ENCODE peak calls at places on chromosomes 4 and X, in six cellular contexts. R, E, X, Z, I and P are unnamed samples.

GRCh38 chrX:134374910-134375309 is 85.1 kb upstream of the HPRT1 start:
- ATAC-seq in R (no peak), E (no peak), X (no peak), Z (no peak), I (no peak), P (no peak)

GRCh38 chr4:139619644-139620043 is 46.0 kb upstream of the MGST2 start:
- ATAC-seq in R (peak), E (peak), X (peak), Z (no peak), I (peak), P (no peak)

GRCh38 chrX:54044877-54045328 is 630 bp upstream of the PHF8 start:
- ATAC-seq in R (no peak), E (peak), X (no peak), Z (no peak), I (peak), P (peak)

GRCh38 chr4:10173039-10173753 is 56.6 kb upstream of the WDR1 start:
- ATAC-seq in R (peak), E (no peak), X (no peak), Z (peak), I (no peak), P (peak)

GRCh38 chr4:8099981-8100464 is 58.6 kb downstream of the ABLIM2 start:
- ATAC-seq in R (no peak), E (no peak), X (no peak), Z (peak), I (no peak), P (peak)

GRCh38 chrX:19769467-19769866 is 117.9 kb downstream of the SH3KBP1 start:
- ATAC-seq in R (no peak), E (no peak), X (no peak), Z (no peak), I (no peak), P (no peak)

GRCh38 chrX:56226980-56227379 is 5.2 kb upstream of the KLF8 start:
- ATAC-seq in R (no peak), E (no peak), X (peak), Z (no peak), I (no peak), P (no peak)

GRCh38 chr4:6198278-6198677 is 2.1 kb downstream of the JAKMIP1 start:
- ATAC-seq in R (no peak), E (no peak), X (peak), Z (no peak), I (no peak), P (no peak)

GRCh38 chr4:100651499-100652165 is 133.8 kb upstream of the EMCN start:
- ATAC-seq in R (no peak), E (no peak), X (no peak), Z (no peak), I (no peak), P (no peak)

GRCh38 chr4:122606364-122607043 is 14.4 kb downstream of the IL21 start:
- ATAC-seq in R (peak), E (no peak), X (no peak), Z (no peak), I (no peak), P (no peak)

GRCh38 chrX:72304877-72305276 is 837 bp downstream of the CITED1 start:
- ATAC-seq in R (no peak), E (no peak), X (no peak), Z (no peak), I (peak), P (no peak)

GRCh38 chrX:136866337-136867095 is 14.0 kb downstream of the RBMX start:
- ATAC-seq in R (peak), E (peak), X (no peak), Z (no peak), I (peak), P (peak)

GRCh38 chr4:15488658-15489470 is 19.2 kb downstream of the CC2D2A start:
- ATAC-seq in R (no peak), E (no peak), X (no peak), Z (peak), I (no peak), P (peak)

GRCh38 chr4:40702800-40703151 is 47.0 kb upstream of the NSUN7 start:
- ATAC-seq in R (no peak), E (no peak), X (no peak), Z (no peak), I (no peak), P (no peak)

GRCh38 chr4:153684182-153685073 is at the start of gene TLR2:
- ATAC-seq in R (peak), E (peak), X (peak), Z (peak), I (peak), P (peak)

GRCh38 chr4:38987491-38987890 is 44.7 kb downstream of the TMEM156 start:
- ATAC-seq in R (no peak), E (no peak), X (peak), Z (no peak), I (no peak), P (no peak)

GRCh38 chrX:7132335-7133035 is 15.0 kb upstream of the STS start:
- ATAC-seq in R (peak), E (peak), X (peak), Z (peak), I (peak), P (no peak)

GRCh38 chrX:50903387-50904027 is 7.0 kb upstream of the BMP15 start:
- ATAC-seq in R (peak), E (peak), X (peak), Z (peak), I (peak), P (no peak)

GRCh38 chrX:100895365-100896075 is 21.4 kb upstream of the NOX1 start:
- ATAC-seq in R (peak), E (peak), X (peak), Z (no peak), I (peak), P (no peak)

GRCh38 chr4:23706972-23707676 is 182.7 kb downstream of the PPARGC1A start:
- ATAC-seq in R (no peak), E (no peak), X (no peak), Z (no peak), I (no peak), P (no peak)

GRCh38 chrX:46587753-46588171 is 14.2 kb downstream of the CHST7 start:
- ATAC-seq in R (no peak), E (peak), X (peak), Z (no peak), I (no peak), P (no peak)

GRCh38 chr4:42561031-42561430 is 95.9 kb downstream of the ATP8A1 start:
- ATAC-seq in R (no peak), E (no peak), X (no peak), Z (no peak), I (no peak), P (no peak)

GRCh38 chr4:185236155-185236503 is 26.7 kb downstream of the SNX25 start:
- ATAC-seq in R (peak), E (no peak), X (no peak), Z (no peak), I (peak), P (no peak)

GRCh38 chr4:62661821-62662220 is 1461.7 kb downstream of the ADGRL3 start:
- ATAC-seq in R (no peak), E (no peak), X (no peak), Z (no peak), I (no peak), P (no peak)

DNA sequence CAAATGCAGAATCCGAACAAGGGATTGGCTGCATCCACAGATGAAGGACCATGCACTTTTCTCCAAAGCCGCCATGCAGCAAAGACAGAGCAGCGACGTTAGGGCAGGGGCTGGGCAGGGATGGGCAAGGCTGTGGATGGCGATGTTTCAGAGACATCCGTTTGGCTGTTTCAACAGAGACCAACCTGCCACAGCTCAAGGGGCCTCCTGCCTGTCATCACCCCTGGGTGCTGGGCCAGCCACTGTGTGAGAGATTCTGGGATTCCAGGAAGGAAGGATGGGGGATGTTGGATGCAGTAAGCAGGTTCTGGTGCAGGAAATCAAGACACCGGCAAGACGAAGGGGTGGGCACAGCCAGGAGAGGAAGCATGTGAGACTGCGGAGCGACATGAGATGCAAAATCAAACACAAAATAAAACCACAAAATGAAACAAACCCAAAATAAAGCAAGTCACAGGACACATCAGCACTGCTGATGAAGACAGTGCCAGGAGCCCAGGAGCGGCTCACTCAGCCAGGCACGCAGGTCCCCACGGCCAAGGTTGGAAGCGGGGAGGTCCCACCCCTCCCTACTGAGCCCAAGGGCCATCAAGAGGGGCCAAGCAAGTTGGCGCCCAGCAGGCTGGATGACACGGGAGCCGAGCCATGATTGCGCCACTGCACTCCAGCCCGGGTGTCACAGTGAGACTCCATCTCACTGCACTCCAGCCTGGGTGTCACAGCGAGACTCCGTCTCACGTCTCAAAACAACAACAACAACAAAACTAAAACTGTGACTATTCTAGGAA is 68.1 kb downstream of the FAM53A start:
- ATAC-seq in R (no peak), E (no peak), X (no peak), Z (peak), I (no peak), P (no peak)
- H3K27ac ChIP-seq in R (no peak), E (no peak), X (no peak), Z (no peak), I (no peak), P (no peak)

DNA sequence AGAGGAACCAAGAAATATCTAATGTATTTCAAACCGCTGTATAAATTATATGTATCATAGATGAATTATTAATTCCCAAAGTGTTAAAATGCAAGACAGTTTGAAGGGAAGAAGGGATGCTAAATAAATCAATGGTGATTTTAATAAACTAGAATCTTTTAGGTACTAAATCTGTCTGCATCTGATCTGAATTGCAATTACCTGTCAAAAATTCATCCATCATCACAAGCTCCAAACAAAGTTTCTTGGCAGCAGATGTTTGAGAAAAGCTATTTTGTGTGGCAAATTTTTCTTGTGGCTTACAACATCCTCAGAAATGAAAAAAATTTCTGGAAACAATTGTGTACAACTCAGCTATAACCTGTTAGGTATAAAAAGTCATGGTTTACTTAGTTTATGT is 816.0 kb upstream of the NDST4 start:
- ATAC-seq in R (no peak), E (no peak), X (no peak), Z (no peak), I (no peak), P (no peak)
- TF ChIP-seq EP300 in R (no peak), E (no peak), X (no peak), Z (no peak), I (no peak), P (no peak)

GRCh38 chrX:84078991-84079390 is 109.0 kb downstream of the RPS6KA6 start:
- ATAC-seq in R (no peak), E (no peak), X (no peak), Z (no peak), I (no peak), P (no peak)
- H3K27ac ChIP-seq in R (no peak), E (no peak), X (no peak), Z (no peak), I (no peak), P (no peak)

GRCh38 chr4:732480-732879 is 26.8 kb downstream of the PCGF3 start:
- ATAC-seq in R (no peak), E (no peak), X (no peak), Z (peak), I (no peak), P (no peak)
- TF ChIP-seq EP300 in R (no peak), E (no peak), X (no peak), Z (no peak), I (no peak), P (no peak)

DNA sequence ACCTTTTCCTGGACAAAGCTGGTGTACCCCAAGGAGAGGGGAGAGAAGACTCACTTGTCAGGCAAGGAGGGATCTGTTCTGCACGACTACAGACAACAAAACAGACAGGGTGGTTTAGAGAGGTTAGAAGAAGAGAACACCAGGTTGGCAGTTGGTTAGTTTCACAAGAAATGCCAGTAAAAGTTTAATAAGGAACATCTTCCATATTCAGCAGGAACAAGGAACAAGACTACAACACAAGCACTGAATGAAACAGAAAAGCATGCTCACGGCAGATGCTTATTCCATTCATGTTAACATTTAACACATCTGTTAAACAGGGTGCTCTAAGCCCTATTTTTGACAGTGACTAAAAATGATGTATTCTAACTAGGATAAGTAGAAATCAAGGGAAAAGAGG is 158.2 kb downstream of the WDFY3 start:
- ATAC-seq in R (no peak), E (no peak), X (no peak), Z (no peak), I (no peak), P (no peak)
- H3K27ac ChIP-seq in R (no peak), E (no peak), X (no peak), Z (no peak), I (no peak), P (no peak)

GRCh38 chrX:74614193-74614909 is at the start of gene RLIM:
- ATAC-seq in R (peak), E (peak), X (peak), Z (peak), I (peak), P (peak)
- TF ChIP-seq EP300 in R (peak), E (no peak), X (peak), Z (peak), I (no peak), P (no peak)

DNA sequence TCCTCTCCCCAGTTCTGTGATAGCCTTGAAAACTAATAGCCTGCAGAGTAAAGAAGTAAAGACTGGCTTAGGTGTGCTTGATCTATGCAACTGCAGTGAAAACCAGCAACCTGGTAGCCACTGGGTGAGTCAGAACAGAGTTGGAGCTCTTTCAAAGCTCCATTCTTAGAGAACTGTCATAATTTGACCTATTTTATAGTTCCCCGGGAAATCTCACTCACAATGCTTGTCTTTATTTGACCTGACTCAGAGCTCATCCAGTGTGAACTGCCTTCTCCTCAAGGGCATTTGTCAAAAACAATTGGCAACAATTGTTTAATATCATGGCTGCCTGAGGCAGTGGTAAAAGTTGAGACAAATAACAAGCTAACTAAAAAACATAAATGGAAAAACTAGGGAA is 213.0 kb upstream of the NHS start:
- ATAC-seq in R (no peak), E (no peak), X (no peak), Z (no peak), I (no peak), P (no peak)
- H3K27ac ChIP-seq in R (no peak), E (no peak), X (no peak), Z (no peak), I (no peak), P (no peak)